ENCODE peak calls at places on chromosomes 3 and 15, in ten cellular contexts. Z is GM12864, S is choroid plexus epithelial cell, Y is BE2C, N is heart left ventricle, G is fibroblast of villous mesenchyme, C is GM06990, E is mesenchymal stem cell, A is brain microvascular endothelial cell, K is stomach. P is an unnamed sample.

GRCh38 chr3:11304160-11304559 is 32.0 kb downstream of the ATG7 start:
- DNase-seq in G (no peak), S (no peak), Z (no peak), K (no peak), C (no peak), E (no peak), N (no peak), Y (no peak), A (no peak), P (no peak)

GRCh38 chr3:152508705-152509104 is 240.0 kb downstream of the MBNL1 start:
- DNase-seq in A (no peak), S (peak), K (no peak), Z (no peak), Y (no peak), C (no peak), N (no peak), G (no peak), E (peak), P (no peak)

GRCh38 chr15:78259232-78259631 is 5.1 kb upstream of the DNAJA4 start:
- DNase-seq in G (no peak), Z (no peak), K (no peak), A (no peak), C (no peak), S (no peak), N (no peak), E (no peak), Y (no peak), P (no peak)

GRCh38 chr3:109131276-109131675 is 5.2 kb upstream of the C3orf85 start:
- DNase-seq in Y (no peak), A (no peak), S (no peak), E (no peak), G (no peak), N (no peak), K (no peak), Z (no peak), C (no peak), P (no peak)

GRCh38 chr3:106403746-106404145 is 534.9 kb upstream of the CBLB start:
- DNase-seq in S (no peak), G (no peak), K (no peak), E (no peak), N (no peak), C (no peak), Y (peak), Z (no peak), A (no peak), P (no peak)

GRCh38 chr3:188437921-188438320 is 284.0 kb downstream of the LPP start:
- DNase-seq in A (no peak), N (no peak), Y (no peak), C (no peak), K (no peak), G (no peak), S (no peak), Z (no peak), E (no peak), P (no peak)

GRCh38 chr3:172042136-172042535 is 2.8 kb downstream of the FNDC3B start:
- DNase-seq in Y (no peak), S (no peak), E (peak), C (no peak), K (no peak), N (no peak), Z (no peak), G (peak), A (peak), P (no peak)

GRCh38 chr3:42735021-42735420 is 32.4 kb upstream of the HHATL start:
- DNase-seq in K (no peak), N (no peak), S (no peak), Z (no peak), G (no peak), C (no peak), E (no peak), Y (no peak), A (no peak), P (no peak)

GRCh38 chr3:127673191-127674098 is 693 bp downstream of the ABTB1 start:
- DNase-seq in N (peak), E (peak), C (no peak), S (peak), Y (peak), K (peak), G (peak), A (peak), Z (no peak), P (peak)

GRCh38 chr15:70154440-70155347 is 57.0 kb upstream of the TLE3 start:
- DNase-seq in Z (no peak), A (no peak), S (peak), N (peak), C (no peak), Y (peak), E (peak), G (peak), K (no peak), P (peak)

GRCh38 chr3:66997560-66998074 is 490 bp upstream of the KBTBD8 start:
- DNase-seq in A (peak), Y (no peak), C (no peak), G (peak), S (no peak), K (no peak), E (no peak), Z (no peak), N (peak), P (peak)

GRCh38 chr3:194675081-194675640 is 3.2 kb upstream of the LSG1 start:
- DNase-seq in N (no peak), C (no peak), S (no peak), G (no peak), E (no peak), Y (no peak), A (no peak), K (no peak), Z (no peak), P (no peak)

GRCh38 chr3:170553788-170554620 is 31.9 kb downstream of the SLC7A14 start:
- DNase-seq in K (no peak), G (no peak), A (no peak), E (no peak), C (no peak), Y (peak), S (peak), Z (no peak), N (no peak), P (no peak)

GRCh38 chr3:171807129-171807675 is 3.1 kb downstream of the PLD1 start:
- DNase-seq in N (no peak), Y (no peak), E (no peak), K (no peak), A (no peak), S (no peak), G (no peak), Z (no peak), C (no peak), P (no peak)

GRCh38 chr3:14819671-14820070 is 909 bp downstream of the FGD5 start:
- DNase-seq in Y (no peak), Z (no peak), E (no peak), N (no peak), C (no peak), S (no peak), A (no peak), G (no peak), K (no peak), P (no peak)

GRCh38 chr3:14633819-14634424 is 17.6 kb upstream of the CCDC174 start:
- DNase-seq in A (peak), K (peak), C (peak), N (peak), Y (peak), Z (peak), G (peak), S (peak), E (peak), P (peak)

GRCh38 chr3:137035631-137036030 is 77.8 kb downstream of the IL20RB start:
- DNase-seq in K (no peak), C (peak), S (peak), Y (peak), E (peak), A (peak), N (no peak), G (peak), Z (no peak), P (peak)

GRCh38 chr15:36221992-36222391 is 357.4 kb upstream of the CDIN1 start:
- DNase-seq in N (no peak), Y (no peak), A (no peak), C (no peak), K (no peak), E (no peak), Z (no peak), G (no peak), S (no peak), P (no peak)

GRCh38 chr3:39809181-39809994 is at the start of gene MYRIP:
- DNase-seq in Y (peak), K (peak), N (peak), C (peak), Z (no peak), E (no peak), S (peak), A (no peak), G (no peak), P (peak)

GRCh38 chr3:49790626-49791411 is 4.5 kb upstream of the IP6K1 start:
- DNase-seq in C (no peak), Y (peak), S (no peak), G (peak), E (peak), K (no peak), Z (no peak), N (no peak), A (no peak), P (no peak)

GRCh38 chr3:194256040-194256945 is 94.8 kb downstream of the CPN2 start:
- DNase-seq in C (no peak), K (peak), Z (no peak), Y (no peak), A (no peak), G (no peak), S (no peak), E (no peak), N (no peak), P (peak)

GRCh38 chr3:58627580-58627894 is 39.0 kb downstream of the FAM3D start:
- DNase-seq in A (no peak), N (peak), G (no peak), Y (peak), K (peak), Z (no peak), S (peak), C (no peak), E (no peak), P (no peak)

GRCh38 chr3:188553569-188553968 is 399.6 kb downstream of the LPP start:
- DNase-seq in Z (no peak), E (peak), N (no peak), G (no peak), A (no peak), K (no peak), C (no peak), S (no peak), Y (no peak), P (no peak)

GRCh38 chr15:31398677-31399260 is 72.1 kb downstream of the KLF13 start:
- DNase-seq in Z (no peak), E (no peak), S (no peak), N (no peak), K (no peak), Y (peak), G (no peak), A (no peak), C (no peak), P (no peak)

GRCh38 chr15:66018178-66018797 is 149.0 kb downstream of the RAB11A start:
- DNase-seq in E (no peak), N (no peak), S (no peak), Y (no peak), Z (peak), G (no peak), A (no peak), K (no peak), C (no peak), P (no peak)

GRCh38 chr15:52082197-52083036 is 30.2 kb downstream of the BCL2L10 start:
- DNase-seq in G (peak), E (peak), N (no peak), Y (no peak), K (no peak), S (peak), A (no peak), C (peak), Z (peak), P (no peak)

GRCh38 chr15:87752250-87752951 is 504.1 kb downstream of the NTRK3 start:
- DNase-seq in K (no peak), Y (no peak), E (peak), G (peak), A (peak), Z (no peak), C (no peak), S (peak), N (no peak), P (no peak)

GRCh38 chr3:182913889-182914288 is 66.4 kb downstream of the DCUN1D1 start:
- DNase-seq in Y (no peak), K (no peak), N (no peak), G (peak), E (no peak), Z (peak), C (peak), A (no peak), S (no peak), P (no peak)

GRCh38 chr3:157573780-157574378 is 70.7 kb upstream of the VEPH1 start:
- DNase-seq in E (peak), A (no peak), G (peak), N (no peak), Y (no peak), C (no peak), K (no peak), Z (no peak), S (peak), P (no peak)

GRCh38 chr3:168455814-168456213 is 360.1 kb upstream of the GOLIM4 start:
- DNase-seq in S (no peak), N (no peak), A (no peak), C (no peak), G (no peak), Y (no peak), K (no peak), Z (no peak), E (no peak), P (no peak)

GRCh38 chr3:58994746-58995330 is 55.0 kb downstream of the CFAP20DC start:
- DNase-seq in C (no peak), G (peak), K (no peak), Y (peak), N (no peak), S (peak), A (peak), E (peak), Z (peak), P (peak)

DNA sequence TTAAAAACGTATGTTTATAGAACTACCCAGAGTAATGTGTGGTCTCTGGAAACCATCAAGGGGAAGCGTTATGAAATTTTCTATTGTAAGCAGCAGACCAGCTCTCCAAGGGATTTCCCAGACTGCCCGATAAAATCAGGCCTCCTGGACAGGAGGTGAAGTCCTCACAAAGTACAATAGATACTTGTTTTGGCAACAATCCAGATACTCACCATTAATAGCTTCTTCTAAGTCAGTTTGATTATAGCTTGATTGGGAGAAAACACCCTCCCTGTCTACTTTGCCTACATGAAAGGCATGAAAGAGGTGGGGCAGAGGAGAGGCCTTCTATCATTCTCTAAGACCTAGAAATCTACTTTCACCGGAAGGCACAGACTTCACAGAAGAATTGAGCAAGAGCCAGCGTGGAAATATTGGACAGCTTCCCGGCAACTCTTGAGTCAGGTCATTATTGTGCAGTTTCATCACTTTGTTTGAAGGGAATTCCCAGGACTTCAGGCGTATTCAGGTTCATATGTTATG is 103.7 kb downstream of the CD47 start:
- DNase-seq in Z (no peak), G (peak), N (peak), K (peak), Y (peak), A (peak), C (no peak), S (peak), E (peak), P (no peak)
- H3K4me3 ChIP-seq in Z (no peak), G (no peak), N (no peak), K (no peak), Y (no peak), A (no peak), C (no peak), S (no peak), E (no peak), P (no peak)

GRCh38 chr3:19455546-19455945 is 307.2 kb downstream of the KCNH8 start:
- DNase-seq in K (no peak), N (peak), Y (no peak), G (no peak), Z (no peak), A (no peak), E (no peak), C (no peak), S (no peak), P (no peak)
- H3K4me3 ChIP-seq in K (no peak), N (no peak), Y (no peak), G (no peak), Z (no peak), A (no peak), E (no peak), C (no peak), S (no peak), P (no peak)

GRCh38 chr3:129560931-129561594 is 18.1 kb downstream of the H1-8 start:
- DNase-seq in E (peak), K (peak), A (peak), G (peak), Z (no peak), C (no peak), S (peak), Y (peak), N (peak), P (peak)
- H3K4me3 ChIP-seq in E (peak), K (no peak), A (no peak), G (peak), Z (no peak), C (no peak), S (no peak), Y (peak), N (peak), P (no peak)

DNA sequence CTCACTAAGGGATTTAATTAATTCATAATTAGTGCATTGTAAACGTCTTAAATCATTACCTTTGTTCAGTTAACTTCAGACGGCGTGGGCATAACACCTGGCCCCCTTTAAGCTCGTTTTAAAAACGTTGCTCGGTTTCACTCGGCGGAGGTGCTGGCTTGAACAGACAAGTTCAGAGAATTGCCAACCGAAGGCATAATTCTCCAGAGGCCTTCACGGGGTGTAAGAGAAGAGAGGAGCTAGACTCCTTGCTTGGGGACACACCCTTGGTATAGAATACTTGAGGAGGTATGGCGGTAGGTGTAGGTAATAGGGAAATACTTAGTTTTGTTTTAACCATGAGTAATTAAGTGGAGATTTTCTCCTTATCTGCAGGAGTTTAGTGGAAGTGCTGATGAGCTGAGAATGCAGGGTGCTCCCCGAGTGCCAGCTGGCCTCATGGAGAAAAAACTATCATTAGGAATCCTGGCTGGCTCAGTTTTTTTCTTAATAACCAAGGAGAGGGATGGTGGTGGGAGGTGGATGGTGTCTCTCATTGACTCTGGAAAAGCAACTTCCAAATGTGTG is 947 bp downstream of the FBXL2 start:
- DNase-seq in K (no peak), Z (no peak), A (peak), Y (no peak), N (no peak), C (no peak), G (peak), E (peak), S (no peak), P (peak)
- H3K4me3 ChIP-seq in K (peak), Z (no peak), A (peak), Y (peak), N (peak), C (no peak), G (peak), E (peak), S (peak), P (peak)

DNA sequence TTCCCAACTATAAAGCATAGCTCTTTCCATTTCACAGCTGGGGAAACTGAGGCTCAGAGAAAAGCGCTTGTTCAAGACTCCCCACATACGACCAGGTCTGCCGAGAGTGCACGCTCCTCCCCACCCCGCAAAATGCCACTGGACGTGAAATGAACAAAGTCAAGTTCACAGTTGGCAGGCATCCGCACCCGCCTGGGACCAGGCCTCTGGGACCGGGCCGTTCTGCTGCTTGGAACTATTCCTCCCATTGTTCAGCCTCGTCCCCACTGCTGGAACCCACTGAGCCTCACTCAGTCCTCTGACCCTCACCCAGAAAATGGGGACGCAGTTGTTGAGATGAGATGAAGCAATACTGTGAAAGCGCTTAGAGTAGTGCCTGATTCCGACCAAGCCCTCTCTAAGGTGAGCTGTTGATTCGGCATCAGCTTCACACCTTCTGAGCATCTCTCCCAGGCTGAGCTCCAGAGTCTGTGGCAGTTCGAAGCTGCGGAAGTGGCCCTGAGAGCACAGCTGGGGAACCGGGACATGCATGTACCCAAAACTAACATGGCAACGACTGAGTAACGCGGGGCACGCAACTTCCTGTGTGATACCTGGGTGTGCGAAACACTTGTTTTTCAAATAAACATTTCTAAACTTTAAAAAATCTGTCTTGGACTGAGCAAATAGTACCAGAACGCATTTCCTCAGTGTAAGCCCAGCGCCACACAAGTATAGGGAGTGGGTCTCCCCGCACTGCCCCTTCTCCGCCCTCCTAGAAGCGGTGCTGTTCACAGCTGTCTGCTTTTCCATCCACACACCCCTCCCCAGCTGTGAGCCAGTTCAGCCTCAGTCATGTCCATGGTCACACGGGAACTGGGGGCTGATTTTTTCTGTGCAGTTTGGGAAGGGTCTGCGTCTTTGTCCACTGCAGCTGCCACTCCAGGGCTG is 93.4 kb downstream of the CHSY1 start:
- DNase-seq in N (no peak), G (no peak), Y (no peak), K (no peak), Z (no peak), A (no peak), C (no peak), E (no peak), S (no peak), P (no peak)
- H3K4me3 ChIP-seq in N (no peak), G (no peak), Y (no peak), K (no peak), Z (no peak), A (no peak), C (no peak), E (no peak), S (no peak), P (no peak)

DNA sequence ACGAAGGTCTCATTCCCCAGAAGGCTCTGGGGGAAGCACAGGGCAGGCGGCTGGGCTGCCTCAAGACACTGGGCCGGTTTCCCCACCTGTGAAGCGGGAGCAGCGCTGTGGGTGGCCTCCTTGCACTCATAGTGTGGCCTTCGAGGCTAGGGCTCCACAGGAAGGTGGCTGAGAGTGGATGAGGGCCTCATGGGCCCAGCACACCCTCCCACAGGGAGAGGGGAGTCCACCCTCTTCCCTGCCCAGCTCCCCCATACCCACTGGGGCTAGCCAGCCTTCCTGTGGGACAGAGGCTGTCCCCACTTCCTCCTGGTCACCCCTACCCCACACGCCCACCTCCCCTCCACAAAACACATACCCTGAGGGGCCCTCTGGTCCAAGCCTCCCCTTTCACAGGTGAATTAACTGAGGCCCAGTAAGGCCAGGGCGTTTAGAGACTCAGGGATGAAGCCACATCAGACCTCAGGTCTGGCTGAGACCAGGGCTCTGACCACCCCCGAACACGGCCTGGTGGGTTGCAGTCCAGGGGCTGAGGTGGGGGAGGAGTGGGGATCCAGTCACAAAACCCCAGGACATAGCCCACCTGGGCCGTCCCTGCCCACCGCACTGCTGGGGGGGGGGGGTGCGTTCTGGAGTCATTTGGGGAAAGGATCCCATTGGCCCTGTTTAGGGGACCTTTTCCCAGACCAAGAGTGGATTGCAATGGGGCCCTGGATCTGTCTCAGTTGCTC is 1.1 kb downstream of the ANPEP start:
- DNase-seq in C (no peak), G (no peak), E (no peak), K (no peak), S (no peak), A (no peak), N (no peak), Y (no peak), Z (no peak), P (no peak)
- H3K4me3 ChIP-seq in C (no peak), G (peak), E (peak), K (peak), S (peak), A (peak), N (peak), Y (no peak), Z (no peak), P (no peak)

P was measured in WERI-Rb-1.